ENCODE peak calls at places on chromosomes 7 and 10, in ten cellular contexts. E is ovary; H is lower lobe of right lung; V is CD4-positive, alpha-beta T cell; S is CD8-positive, alpha-beta T cell; O is nephron progenitor cell; J is B cell; A is Peyer's patch; F is tibial nerve; W is brain microvascular endothelial cell. N is an unnamed sample.

GRCh38 chr7:27158436-27159277 is 2.2 kb upstream of the HOXA7 start:
- DNase-seq in O (peak), J (no peak), A (no peak), H (no peak), E (peak), W (no peak), S (peak), V (no peak), F (peak), N (no peak)

GRCh38 chr10:1151071-1152033 is 95.2 kb downstream of the WDR37 start:
- DNase-seq in F (no peak), S (no peak), J (no peak), H (no peak), W (no peak), A (no peak), E (no peak), O (no peak), V (no peak), N (no peak)

GRCh38 chr10:125977206-125977605 is 80.8 kb downstream of the FANK1 start:
- DNase-seq in V (no peak), J (no peak), E (no peak), W (no peak), H (no peak), A (no peak), F (no peak), O (no peak), S (no peak), N (no peak)

GRCh38 chr10:77160679-77161078 is 476.9 kb downstream of the KCNMA1 start:
- DNase-seq in S (no peak), W (peak), O (no peak), F (no peak), E (no peak), A (no peak), V (no peak), J (no peak), H (no peak), N (no peak)

GRCh38 chr10:19947203-19947602 is 131.0 kb downstream of the PLXDC2 start:
- DNase-seq in W (no peak), O (no peak), H (no peak), A (no peak), J (no peak), S (no peak), F (no peak), V (no peak), E (no peak), N (no peak)

GRCh38 chr10:50219646-50220045 is 31.7 kb downstream of the ASAH2 start:
- DNase-seq in F (no peak), H (no peak), E (no peak), W (no peak), J (no peak), O (no peak), S (no peak), V (no peak), A (no peak), N (no peak)

GRCh38 chr10:133130602-133131001 is 29.4 kb upstream of the KNDC1 start:
- DNase-seq in E (no peak), F (peak), H (peak), J (peak), V (no peak), A (no peak), S (no peak), O (no peak), W (no peak), N (no peak)

GRCh38 chr10:131725736-131726459 is 174.9 kb upstream of the PPP2R2D start:
- DNase-seq in W (no peak), F (no peak), V (no peak), S (peak), H (no peak), O (no peak), J (no peak), A (no peak), E (peak), N (no peak)

GRCh38 chr7:156549636-156550035 is 90.9 kb upstream of the RNF32 start:
- DNase-seq in A (no peak), H (no peak), E (no peak), J (no peak), F (no peak), V (no peak), O (no peak), S (no peak), W (no peak), N (no peak)

GRCh38 chr10:86163522-86164215 is 202.9 kb downstream of the GRID1 start:
- DNase-seq in V (no peak), S (no peak), E (peak), H (no peak), F (no peak), O (no peak), W (no peak), J (peak), A (no peak), N (no peak)

GRCh38 chr10:100793055-100793454 is 47.7 kb downstream of the PAX2 start:
- DNase-seq in E (no peak), V (no peak), F (no peak), H (no peak), S (no peak), A (no peak), W (no peak), O (peak), J (no peak), N (no peak)

GRCh38 chr7:7757576-7757975 is 39.2 kb upstream of the RPA3 start:
- DNase-seq in V (no peak), W (no peak), S (no peak), J (no peak), F (no peak), O (no peak), H (no peak), A (no peak), E (no peak), N (no peak)

GRCh38 chr10:131980757-131981428 is 830 bp downstream of the BNIP3 start:
- DNase-seq in W (no peak), F (no peak), H (no peak), A (no peak), V (no peak), S (no peak), E (no peak), J (no peak), O (peak), N (no peak)

GRCh38 chr7:6547400-6547799 is 3.9 kb downstream of the GRID2IP start:
- DNase-seq in H (no peak), J (no peak), E (no peak), V (no peak), F (no peak), A (no peak), W (no peak), O (no peak), S (no peak), N (no peak)

GRCh38 chr10:14008648-14009072 is 322.1 kb downstream of the FRMD4A start:
- DNase-seq in O (no peak), H (no peak), S (no peak), W (no peak), J (no peak), A (no peak), E (no peak), F (no peak), V (no peak), N (no peak)

GRCh38 chr10:112639291-112639690 is 192.3 kb downstream of the VTI1A start:
- DNase-seq in A (no peak), H (no peak), W (no peak), E (no peak), S (no peak), F (no peak), V (no peak), O (no peak), J (no peak), N (no peak)

GRCh38 chr7:105010538-105011523 is 3.2 kb upstream of the KMT2E start:
- DNase-seq in A (no peak), F (no peak), W (no peak), S (no peak), E (no peak), O (no peak), V (no peak), H (no peak), J (no peak), N (no peak)

GRCh38 chr7:89064831-89065230 is 269.3 kb upstream of the TEX47 start:
- DNase-seq in J (no peak), O (no peak), V (no peak), W (no peak), F (no peak), H (no peak), S (no peak), A (no peak), E (no peak), N (no peak)

GRCh38 chr7:73605601-73606220 is 18.6 kb downstream of the MLXIPL start:
- DNase-seq in A (no peak), F (no peak), O (no peak), H (no peak), J (no peak), W (no peak), S (no peak), E (no peak), V (no peak), N (no peak)

GRCh38 chr10:63496561-63496960 is 24.6 kb upstream of the REEP3 start:
- DNase-seq in F (no peak), A (no peak), S (no peak), V (no peak), J (no peak), H (no peak), W (no peak), O (no peak), E (no peak), N (no peak)

GRCh38 chr10:132836832-132837540 is 51.0 kb upstream of the NKX6-2 start:
- DNase-seq in H (no peak), S (peak), J (no peak), F (no peak), V (peak), W (no peak), O (peak), A (no peak), E (peak), N (peak)

GRCh38 chr10:44306762-44307161 is 78.1 kb downstream of the CXCL12 start:
- DNase-seq in J (no peak), S (no peak), A (no peak), V (no peak), F (no peak), W (no peak), H (no peak), O (no peak), E (no peak), N (no peak)

GRCh38 chr7:111384065-111384891 is 178.0 kb downstream of the IMMP2L start:
- DNase-seq in O (no peak), F (no peak), A (no peak), J (no peak), E (no peak), S (no peak), W (peak), H (no peak), V (no peak), N (no peak)

GRCh38 chr7:738723-739454 is 11.8 kb upstream of the PRKAR1B start:
- DNase-seq in F (no peak), S (no peak), H (peak), O (no peak), A (no peak), V (no peak), J (no peak), E (peak), W (no peak), N (no peak)

GRCh38 chr7:135335628-135336139 is 102.0 kb downstream of the STRA8 start:
- DNase-seq in H (no peak), O (peak), S (no peak), V (no peak), J (no peak), W (peak), A (no peak), F (no peak), E (peak), N (peak)

GRCh38 chr7:101201695-101202602 is 1.1 kb upstream of the MOGAT3 start:
- DNase-seq in A (no peak), O (peak), E (no peak), S (no peak), H (no peak), W (no peak), V (no peak), J (no peak), F (no peak), N (no peak)

GRCh38 chr10:86110156-86110786 is 256.3 kb downstream of the GRID1 start:
- DNase-seq in E (no peak), V (no peak), J (no peak), S (no peak), W (no peak), F (no peak), O (no peak), H (no peak), A (no peak), N (no peak)

GRCh38 chr10:90352288-90352687 is 505.6 kb downstream of the HTR7 start:
- DNase-seq in S (no peak), E (no peak), F (no peak), J (no peak), A (no peak), W (peak), O (no peak), V (no peak), H (no peak), N (no peak)

GRCh38 chr7:33185786-33186185 is 56.4 kb downstream of the BBS9 start:
- DNase-seq in J (no peak), E (no peak), V (no peak), F (no peak), W (peak), A (no peak), H (no peak), O (peak), S (no peak), N (peak)

GRCh38 chr7:98203261-98203963 is 7.8 kb upstream of the BHLHA15 start:
- DNase-seq in V (no peak), A (peak), J (peak), W (no peak), E (no peak), F (no peak), O (no peak), H (no peak), S (no peak), N (peak)

GRCh38 chr10:79102056-79102874 is 33.5 kb downstream of the ZMIZ1 start:
- DNase-seq in V (no peak), J (no peak), F (peak), A (no peak), O (peak), H (no peak), E (peak), S (no peak), W (no peak), N (no peak)

GRCh38 chr7:27141591-27142561 is 1.6 kb downstream of the HOXA5 start:
- DNase-seq in S (peak), J (no peak), W (no peak), H (no peak), A (peak), V (no peak), F (no peak), O (no peak), E (no peak), N (no peak)

GRCh38 chr7:3955751-3956696 is 655.0 kb downstream of the SDK1 start:
- DNase-seq in S (no peak), A (no peak), F (no peak), H (no peak), E (no peak), W (peak), V (no peak), O (no peak), J (peak), N (no peak)

GRCh38 chr7:84251183-84251845 is 56.7 kb upstream of the SEMA3A start:
- DNase-seq in J (no peak), A (no peak), H (no peak), S (no peak), W (peak), V (no peak), E (no peak), O (no peak), F (no peak), N (no peak)

DNA sequence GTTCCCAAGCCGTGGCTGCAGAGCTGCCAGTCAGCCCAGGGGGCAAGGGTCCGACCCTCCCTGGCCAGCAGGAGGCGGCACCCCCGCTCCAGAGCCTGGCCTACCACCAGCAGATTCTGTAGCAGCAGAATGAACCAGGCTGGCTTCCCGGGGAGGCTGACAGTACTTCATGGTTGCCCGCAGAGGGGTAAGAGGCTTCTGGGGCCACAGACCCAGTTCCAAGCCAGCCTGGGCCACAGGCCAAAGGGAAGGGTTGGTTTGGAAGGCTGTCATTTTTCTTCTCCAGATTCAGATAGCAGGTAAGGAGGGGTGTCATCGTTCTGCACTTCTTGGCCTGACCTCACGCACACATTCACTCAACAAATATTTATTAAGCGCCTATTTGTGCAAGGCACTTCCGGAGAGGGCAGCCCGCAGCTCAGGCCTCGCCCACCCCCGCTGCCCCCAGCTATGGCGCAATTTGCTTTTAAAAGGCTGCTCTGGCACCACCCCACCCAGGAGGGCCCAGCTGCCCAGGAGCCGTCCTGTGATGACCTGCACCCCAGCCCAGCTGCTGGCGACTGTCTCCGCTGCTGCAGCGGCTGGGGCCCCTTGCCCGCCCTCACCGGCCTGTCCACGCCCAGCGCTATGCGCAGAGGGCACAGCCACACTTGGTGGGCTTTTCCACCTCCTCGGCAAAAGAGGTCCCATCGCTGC is 168.5 kb downstream of the LCOR start:
- DNase-seq in V (no peak), J (no peak), S (no peak), W (no peak), E (no peak), A (no peak), H (no peak), F (no peak), O (no peak), N (no peak)
- TF ChIP-seq CTCF in V (no peak), J (no peak), S (no peak), W (peak), E (no peak), A (no peak), H (no peak), F (no peak), O (no peak), N (no peak)

GRCh38 chr10:17247210-17247609 is 19.2 kb downstream of the VIM start:
- DNase-seq in S (no peak), H (no peak), J (no peak), W (no peak), A (no peak), O (no peak), V (no peak), E (no peak), F (no peak), N (no peak)

GRCh38 chr10:17248964-17249363 is 20.9 kb downstream of the VIM start:
- DNase-seq in A (no peak), O (no peak), F (no peak), J (no peak), W (no peak), E (no peak), S (no peak), V (no peak), H (no peak), N (no peak)

GRCh38 chr10:17249820-17250219 is 21.8 kb downstream of the VIM start:
- DNase-seq in F (no peak), W (no peak), J (no peak), H (no peak), O (no peak), V (no peak), A (no peak), S (no peak), E (no peak), N (no peak)

GRCh38 chr10:17255512-17255911 is 27.5 kb downstream of the VIM start:
- DNase-seq in V (no peak), S (no peak), H (no peak), F (no peak), A (no peak), O (no peak), W (no peak), E (no peak), J (no peak), N (no peak)

GRCh38 chr10:17250736-17251135 is 22.7 kb downstream of the VIM start:
- DNase-seq in A (no peak), F (no peak), W (no peak), O (no peak), V (no peak), H (no peak), E (no peak), J (no peak), S (no peak), N (no peak)
- TF ChIP-seq CTCF in A (no peak), F (peak), W (peak), O (no peak), V (no peak), H (no peak), E (no peak), J (no peak), S (no peak), N (no peak)

GRCh38 chr10:46220872-46221538 is 65.8 kb upstream of the ANTXRL start:
- DNase-seq in H (no peak), F (no peak), E (no peak), S (no peak), J (no peak), A (no peak), O (no peak), V (no peak), W (no peak), N (peak)
- TF ChIP-seq CTCF in H (no peak), F (no peak), E (no peak), S (no peak), J (no peak), A (no peak), O (no peak), V (no peak), W (peak), N (no peak)

DNA sequence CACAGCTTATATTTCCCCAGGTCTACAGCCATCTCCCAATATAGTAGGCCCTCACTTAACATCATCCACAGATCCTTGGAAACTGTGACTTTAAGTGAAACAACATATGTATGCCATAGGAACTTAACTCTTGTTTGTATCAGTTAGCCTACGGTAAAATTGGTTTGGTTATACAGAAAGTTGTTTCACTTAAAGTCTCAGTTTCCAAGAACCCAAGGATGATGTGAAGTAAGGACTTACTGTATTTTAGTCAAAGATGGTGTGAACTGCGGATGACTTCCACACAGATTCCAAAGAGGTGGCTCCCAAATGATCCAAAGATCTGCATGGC is 56.4 kb upstream of the MRLN start:
- DNase-seq in V (no peak), H (no peak), F (no peak), S (no peak), A (no peak), J (no peak), E (no peak), W (no peak), O (no peak), N (no peak)
- TF ChIP-seq CTCF in V (peak), H (no peak), F (no peak), S (no peak), A (no peak), J (peak), E (no peak), W (no peak), O (no peak), N (no peak)

GRCh38 chr10:54799491-54799890 is 1.5 kb downstream of the PCDH15 start:
- DNase-seq in O (peak), V (no peak), A (no peak), F (no peak), J (no peak), S (no peak), H (no peak), E (no peak), W (no peak), N (no peak)

GRCh38 chr10:54797636-54798395 is 3.2 kb downstream of the PCDH15 start:
- DNase-seq in H (no peak), W (no peak), V (no peak), O (no peak), E (no peak), J (no peak), A (no peak), S (no peak), F (no peak), N (no peak)

GRCh38 chr10:54796876-54797275 is 4.2 kb downstream of the PCDH15 start:
- DNase-seq in F (no peak), A (no peak), O (peak), H (no peak), V (no peak), E (no peak), W (no peak), J (no peak), S (no peak), N (no peak)

GRCh38 chr10:54800677-54801480 is at the start of gene PCDH15:
- DNase-seq in S (no peak), J (no peak), F (no peak), W (no peak), H (no peak), A (no peak), E (no peak), V (no peak), O (peak), N (no peak)
- TF ChIP-seq CTCF in S (no peak), J (no peak), F (no peak), W (peak), H (peak), A (no peak), E (no peak), V (no peak), O (peak), N (peak)

GRCh38 chr7:30244340-30244739 is 40.1 kb upstream of the ZNRF2 start:
- DNase-seq in H (no peak), O (no peak), F (no peak), J (no peak), W (no peak), A (no peak), V (no peak), S (no peak), E (no peak), N (no peak)

GRCh38 chr7:30246392-30246791 is 38.0 kb upstream of the ZNRF2 start:
- DNase-seq in V (no peak), O (no peak), J (no peak), E (no peak), S (no peak), W (no peak), H (no peak), F (no peak), A (no peak), N (no peak)

GRCh38 chr7:30247546-30248386 is 36.6 kb upstream of the ZNRF2 start:
- DNase-seq in O (no peak), V (no peak), H (no peak), J (no peak), S (no peak), F (no peak), W (no peak), A (no peak), E (no peak), N (no peak)

GRCh38 chr7:30249316-30249715 is 35.1 kb upstream of the ZNRF2 start:
- DNase-seq in S (no peak), F (no peak), E (no peak), O (no peak), W (no peak), H (no peak), J (no peak), A (no peak), V (no peak), N (no peak)

DNA sequence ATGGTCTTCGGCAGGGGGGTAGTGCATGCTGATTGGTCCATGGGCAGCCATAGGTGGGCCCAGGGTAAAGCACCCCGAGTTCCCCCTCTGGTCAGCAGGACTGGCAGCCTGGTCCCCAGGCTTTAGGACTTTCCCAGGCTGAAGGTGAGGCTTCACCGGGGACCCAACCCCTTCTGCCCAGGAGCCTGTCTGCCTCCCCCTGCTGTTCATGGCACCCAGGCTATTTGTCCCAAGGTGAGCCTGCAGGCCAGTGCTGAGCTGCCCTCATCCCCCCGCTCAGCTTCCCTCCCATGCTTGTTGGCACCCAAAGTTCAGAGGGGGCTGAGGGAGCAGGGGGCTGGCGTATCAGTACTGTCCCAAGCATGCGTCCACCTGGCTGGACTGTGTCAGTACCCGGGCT is 38.5 kb upstream of the ZNRF2 start:
- DNase-seq in F (no peak), E (no peak), S (no peak), O (no peak), J (no peak), A (no peak), V (no peak), W (no peak), H (no peak), N (no peak)
- TF ChIP-seq CTCF in F (no peak), E (no peak), S (no peak), O (no peak), J (no peak), A (no peak), V (no peak), W (no peak), H (no peak), N (no peak)

N was measured in GM10248.